ENCODE peak calls at places on chromosomes 3 and 15, in six cellular contexts. D, T, V, C, U and L are unnamed samples.
A peak's percentile ranks its signal among the peaks of the same experiment; 100 is the strongest.

GRCh38 chr3:113677745-113678144 is 18.7 kb downstream of the USF3 start:
- DNase-seq in D (no peak), T (no peak), V (no peak), C (no peak), U (no peak), L (no peak)

GRCh38 chr3:189914799-189915198 is 205.9 kb downstream of the P3H2 start:
- DNase-seq in C (peak; percentile 40), T (no peak), U (no peak), D (no peak), V (no peak), L (peak; percentile 97)

GRCh38 chr15:73295630-73296286 is 73.0 kb downstream of the HCN4 start:
- DNase-seq in U (no peak), D (no peak), V (no peak), T (no peak), C (no peak), L (no peak)

GRCh38 chr15:64229129-64229724 is 66.4 kb upstream of the PPIB start:
- DNase-seq in U (no peak), C (no peak), D (no peak), V (no peak), T (no peak), L (no peak)

GRCh38 chr15:57064033-57064432 is 145.6 kb downstream of the TCF12 start:
- DNase-seq in V (no peak), U (no peak), T (no peak), D (no peak), C (no peak), L (no peak)

GRCh38 chr3:171261487-171261886 is 198.7 kb downstream of the TNIK start:
- DNase-seq in V (no peak), U (no peak), T (no peak), C (no peak), D (no peak), L (peak; percentile 21)

GRCh38 chr3:17986393-17986816 is 244.0 kb upstream of the TBC1D5 start:
- DNase-seq in V (no peak), U (no peak), D (no peak), T (no peak), C (no peak), L (no peak)

GRCh38 chr3:12993623-12994356 is 79.4 kb downstream of the IQSEC1 start:
- DNase-seq in D (peak; percentile 43), V (peak; percentile 56), C (peak; percentile 61), U (no peak), T (no peak), L (no peak)

GRCh38 chr3:133213942-133214341 is 175.8 kb downstream of the TMEM108 start:
- DNase-seq in V (peak; percentile 40), T (no peak), U (no peak), C (peak; percentile 14), D (peak; percentile 53), L (no peak)

GRCh38 chr15:70627734-70628541 is 135.4 kb downstream of the UACA start:
- DNase-seq in V (no peak), U (no peak), D (no peak), C (no peak), T (no peak), L (no peak)

GRCh38 chr15:28252831-28253230 is 69.1 kb downstream of the HERC2 start:
- DNase-seq in V (no peak), T (no peak), U (no peak), D (no peak), C (no peak), L (no peak)

GRCh38 chr3:63934484-63934883 is 22.3 kb upstream of the SCAANT1 start:
- DNase-seq in T (peak; percentile 17), U (no peak), D (no peak), V (no peak), C (no peak), L (no peak)

GRCh38 chr3:52534281-52535183 is 875 bp upstream of the NT5DC2 start:
- DNase-seq in C (peak; percentile 32), U (no peak), D (no peak), V (peak; percentile 46), T (no peak), L (peak; percentile 68)

GRCh38 chr15:32687556-32687955 is 30.2 kb upstream of the GREM1 start:
- DNase-seq in C (no peak), V (no peak), T (no peak), D (no peak), U (no peak), L (peak; percentile 95)

GRCh38 chr3:195098741-195099525 is 172.0 kb downstream of the XXYLT1 start:
- DNase-seq in U (no peak), V (peak; percentile 25), T (no peak), D (peak; percentile 23), C (no peak), L (no peak)

GRCh38 chr15:78565951-78566774 is 843 bp downstream of the CHRNA5 start:
- DNase-seq in U (no peak), V (no peak), D (no peak), C (no peak), T (no peak), L (peak; percentile 40)

GRCh38 chr3:67018789-67019525 is 20.9 kb downstream of the KBTBD8 start:
- DNase-seq in V (no peak), U (peak; percentile 23), D (no peak), T (no peak), C (no peak), L (peak; percentile 18)

GRCh38 chr3:153172796-153173757 is 11.1 kb downstream of the RAP2B start:
- DNase-seq in D (no peak), C (no peak), T (no peak), U (no peak), V (no peak), L (no peak)

GRCh38 chr3:36892457-36893136 is 52.3 kb downstream of the TRANK1 start:
- DNase-seq in T (no peak), C (no peak), D (no peak), U (no peak), V (no peak), L (no peak)

GRCh38 chr3:14602804-14603644 is 48.5 kb upstream of the CCDC174 start:
- DNase-seq in T (no peak), C (no peak), D (no peak), V (no peak), U (no peak), L (no peak)

GRCh38 chr3:47731066-47731465 is 50.6 kb downstream of the SMARCC1 start:
- DNase-seq in V (no peak), D (no peak), U (no peak), C (no peak), T (no peak), L (no peak)

GRCh38 chr15:74135041-74135565 is 4.7 kb downstream of the ISLR2 start:
- DNase-seq in U (no peak), C (no peak), V (no peak), D (no peak), T (no peak), L (no peak)

GRCh38 chr3:125234831-125235230 is 22.3 kb upstream of the SLC12A8 start:
- DNase-seq in U (no peak), C (no peak), V (no peak), D (no peak), T (no peak), L (no peak)

GRCh38 chr3:128573707-128574162 is 76.9 kb downstream of the RPN1 start:
- DNase-seq in T (no peak), V (peak; percentile 57), D (peak; percentile 62), C (no peak), U (no peak), L (no peak)

GRCh38 chr3:130906374-130906995 is 12.6 kb downstream of the ATP2C1 start:
- DNase-seq in C (no peak), T (no peak), U (no peak), V (no peak), D (no peak), L (peak; percentile 46)

GRCh38 chr3:122758877-122759670 is 34.6 kb downstream of the HSPBAP1 start:
- DNase-seq in T (no peak), D (no peak), U (no peak), C (no peak), V (no peak), L (no peak)

GRCh38 chr3:191070201-191070600 is 128.8 kb upstream of the OSTN start:
- DNase-seq in T (no peak), C (no peak), D (no peak), V (no peak), U (no peak), L (peak; percentile 94)

GRCh38 chr3:52694528-52695189 is 8.8 kb downstream of the GNL3 start:
- DNase-seq in V (no peak), T (no peak), D (no peak), C (no peak), U (no peak), L (no peak)

GRCh38 chr15:100918034-100918689 is 995 bp upstream of the LRRK1 start:
- DNase-seq in D (peak; percentile 85), C (peak; percentile 73), U (peak; percentile 74), V (peak; percentile 89), T (peak; percentile 20), L (peak; percentile 66)

GRCh38 chr3:121663171-121663847 is 2.6 kb upstream of the HCLS1 start:
- DNase-seq in V (no peak), T (no peak), U (no peak), D (no peak), C (no peak), L (no peak)